ENCODE peak calls at places on chromosomes 6 and 20, in eight cellular contexts. Y, I, N, B, U, T, O and Z are unnamed samples.

GRCh38 chr20:44166477-44166876 is 20.5 kb downstream of the JPH2 start:
- DNase-seq in B (no peak), I (peak; percentile 12), O (no peak), T (no peak), U (no peak), Y (no peak), N (peak; percentile 30), Z (no peak)

GRCh38 chr6:97535800-97536199 is 252.8 kb upstream of the MMS22L start:
- DNase-seq in T (no peak), I (no peak), U (no peak), B (no peak), O (no peak), Y (no peak), N (no peak), Z (no peak)

GRCh38 chr6:129525055-129525454 is 184.9 kb downstream of the ARHGAP18 start:
- DNase-seq in O (no peak), U (no peak), B (no peak), Y (no peak), I (peak; percentile 70), T (no peak), N (no peak), Z (no peak)

GRCh38 chr20:63627700-63628245 is 872 bp upstream of the GMEB2 start:
- DNase-seq in B (no peak), U (no peak), I (no peak), Y (no peak), O (no peak), T (no peak), N (no peak), Z (no peak)

GRCh38 chr6:24524801-24525200 is 30.0 kb downstream of the ALDH5A1 start:
- DNase-seq in B (peak; percentile 60), T (peak; percentile 13), N (no peak), O (no peak), U (no peak), Y (peak; percentile 37), I (peak; percentile 59), Z (peak; percentile 25)

GRCh38 chr6:107545761-107546160 is 55.8 kb downstream of the SOBP start:
- DNase-seq in N (peak; percentile 54), Y (no peak), O (no peak), B (no peak), U (no peak), I (no peak), T (no peak), Z (no peak)

GRCh38 chr20:62381202-62381797 is 5.6 kb upstream of the RPS21 start:
- DNase-seq in U (peak; percentile 70), I (peak; percentile 76), B (no peak), N (no peak), O (no peak), T (no peak), Y (no peak), Z (peak; percentile 70)

GRCh38 chr6:70421509-70421908 is 8.2 kb downstream of the FAM135A start:
- DNase-seq in Y (peak; percentile 17), U (no peak), T (no peak), I (no peak), O (no peak), B (no peak), N (no peak), Z (no peak)

GRCh38 chr20:38115205-38115604 is 49.9 kb downstream of the TGM2 start:
- DNase-seq in U (no peak), N (no peak), Y (no peak), B (no peak), I (no peak), T (no peak), O (peak; percentile 54), Z (no peak)

GRCh38 chr20:14336667-14337066 is 745 bp downstream of the FLRT3 start:
- DNase-seq in U (no peak), T (peak; percentile 8), O (no peak), N (no peak), I (peak; percentile 16), B (no peak), Y (no peak), Z (peak; percentile 18)

GRCh38 chr20:62602550-62602949 is 39.8 kb upstream of the SLCO4A1 start:
- DNase-seq in B (no peak), Y (no peak), N (no peak), U (peak; percentile 44), I (no peak), O (no peak), T (no peak), Z (peak; percentile 74)

GRCh38 chr20:50196248-50196647 is 5.6 kb downstream of the CEBPB start:
- DNase-seq in B (no peak), Y (no peak), I (no peak), U (no peak), N (no peak), T (no peak), O (no peak), Z (no peak)

GRCh38 chr6:39330476-39330875 is 8.0 kb upstream of the KCNK16 start:
- DNase-seq in O (no peak), I (no peak), U (peak; percentile 61), Y (no peak), T (no peak), N (no peak), B (no peak), Z (no peak)

GRCh38 chr20:57651977-57652864 is 32.0 kb upstream of the ZBP1 start:
- DNase-seq in N (no peak), I (no peak), T (no peak), U (no peak), Y (peak; percentile 24), O (peak; percentile 54), B (peak; percentile 9), Z (no peak)

GRCh38 chr20:22374678-22375590 is 209.4 kb downstream of the FOXA2 start:
- DNase-seq in Y (no peak), U (no peak), N (no peak), I (no peak), T (no peak), O (no peak), B (no peak), Z (peak; percentile 57)

GRCh38 chr6:87336367-87336766 is 7.3 kb upstream of the GJB7 start:
- DNase-seq in U (no peak), T (no peak), N (no peak), I (no peak), O (no peak), B (no peak), Y (no peak), Z (no peak)

GRCh38 chr20:1118336-1119127 is at the start of gene PSMF1:
- DNase-seq in Y (peak; percentile 92), B (peak; percentile 91), O (peak; percentile 96), N (peak; percentile 42), U (peak; percentile 90), I (peak; percentile 86), T (peak; percentile 94), Z (peak; percentile 93)
- TF ChIP-seq CTCF in Y (no peak), B (no peak), O (peak; percentile 32), N (no peak), U (peak; percentile 49), I (no peak), T (no peak), Z (no peak)

GRCh38 chr6:22765015-22765414 is 195.6 kb downstream of the HDGFL1 start:
- DNase-seq in I (peak; percentile 61), N (no peak), B (no peak), O (no peak), U (no peak), T (no peak), Y (no peak), Z (no peak)

GRCh38 chr6:22764521-22764920 is 195.2 kb downstream of the HDGFL1 start:
- DNase-seq in I (peak; percentile 85), U (no peak), B (no peak), Y (no peak), N (no peak), T (no peak), O (no peak), Z (no peak)

GRCh38 chr6:22770042-22770441 is 200.7 kb downstream of the HDGFL1 start:
- DNase-seq in N (no peak), I (no peak), Y (no peak), U (no peak), T (no peak), O (no peak), B (no peak), Z (no peak)

GRCh38 chr6:22766979-22767378 is 197.6 kb downstream of the HDGFL1 start:
- DNase-seq in N (no peak), B (no peak), Y (no peak), T (no peak), U (no peak), O (no peak), I (no peak), Z (no peak)
- TF ChIP-seq CTCF in N (no peak), B (no peak), Y (no peak), T (no peak), U (no peak), O (no peak), I (no peak), Z (no peak)

GRCh38 chr6:12331951-12332749 is 42.0 kb downstream of the EDN1 start:
- DNase-seq in B (peak; percentile 47), U (peak; percentile 81), Y (no peak), O (no peak), I (peak; percentile 58), N (no peak), T (no peak), Z (no peak)

GRCh38 chr6:12327391-12327790 is 37.2 kb downstream of the EDN1 start:
- DNase-seq in T (no peak), B (no peak), U (no peak), I (peak; percentile 45), Y (no peak), O (no peak), N (no peak), Z (peak; percentile 57)

GRCh38 chr6:12331474-12331873 is 41.3 kb downstream of the EDN1 start:
- DNase-seq in N (no peak), B (no peak), U (no peak), Y (no peak), I (no peak), O (no peak), T (no peak), Z (no peak)

GRCh38 chr6:12325872-12326271 is 35.7 kb downstream of the EDN1 start:
- DNase-seq in O (no peak), T (no peak), I (no peak), B (no peak), U (no peak), Y (no peak), N (no peak), Z (no peak)

DNA sequence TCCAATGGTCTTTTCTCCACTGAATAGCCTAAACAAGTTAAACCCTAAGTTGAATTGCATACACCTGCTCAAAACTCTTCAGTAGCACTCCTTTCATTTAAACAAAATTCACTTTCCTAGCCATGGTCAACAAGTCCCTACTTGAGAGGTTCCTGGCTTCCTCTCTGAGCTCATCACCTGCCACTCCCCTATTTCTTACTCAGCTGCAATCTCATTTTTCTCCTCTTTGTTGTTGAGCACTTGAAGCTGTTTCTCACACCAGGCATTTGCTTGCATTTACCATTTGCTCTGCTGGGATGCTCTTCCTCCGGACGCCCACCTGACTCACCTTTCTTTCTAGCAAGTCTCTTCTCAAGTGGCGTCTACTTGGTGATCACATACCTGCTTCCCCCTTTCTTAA is 38.5 kb downstream of the EDN1 start:
- DNase-seq in O (no peak), U (no peak), I (no peak), Y (no peak), T (no peak), N (no peak), B (no peak), Z (peak; percentile 72)
- TF ChIP-seq CTCF in O (no peak), U (no peak), I (no peak), Y (no peak), T (no peak), N (no peak), B (no peak), Z (no peak)

DNA sequence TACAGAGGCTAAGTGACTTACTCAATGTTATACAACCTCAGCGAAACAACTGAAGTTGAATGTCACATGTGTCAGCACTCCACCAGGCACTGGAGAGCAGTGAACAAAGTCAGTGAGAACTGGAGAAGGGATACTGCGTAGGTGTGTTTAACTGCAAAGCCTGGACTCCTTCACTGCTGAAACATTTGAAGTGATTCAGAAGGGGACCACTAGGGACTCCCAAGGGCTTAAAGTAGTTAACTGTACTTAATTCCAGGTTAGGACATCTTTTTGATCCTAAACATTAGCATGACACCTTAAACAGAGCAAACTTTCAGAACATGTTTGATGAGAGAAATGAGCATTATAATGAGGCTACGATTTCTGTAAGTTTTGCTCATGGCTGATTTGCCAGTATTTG is 45.0 kb upstream of the ZBTB24 start:
- DNase-seq in B (no peak), T (no peak), U (no peak), Y (no peak), N (no peak), I (peak; percentile 16), O (no peak), Z (peak; percentile 31)
- TF ChIP-seq CTCF in B (peak; percentile 22), T (peak; percentile 38), U (no peak), Y (no peak), N (peak; percentile 17), I (peak; percentile 25), O (no peak), Z (peak; percentile 19)